ENCODE peak calls at places on chromosomes 7 and 10, in six cellular contexts. B is fibroblast of lung; E is SW 1271; J is CD4-positive, alpha-beta T cell; O is fibroblast of pulmonary artery; K is activated gamma-delta T cell treated with anti-CD3 and anti-CD28 coated beads, Interleukin-2, amount 50 U/mL, for 16 hours. R is an unnamed sample.

GRCh38 chr10:132836832-132837540 is 51.0 kb upstream of the NKX6-2 start:
- DNase-seq in B (peak), E (peak), J (peak), O (peak), K (peak), R (no peak)

GRCh38 chr7:77222065-77222464 is 22.4 kb upstream of the FGL2 start:
- DNase-seq in B (no peak), E (no peak), J (no peak), O (no peak), K (no peak), R (no peak)

GRCh38 chr10:58641095-58641531 is 128.4 kb downstream of the BICC1 start:
- DNase-seq in B (peak), E (peak), J (no peak), O (peak), K (no peak), R (no peak)

GRCh38 chr7:148303295-148304013 is 287.1 kb upstream of the C7orf33 start:
- DNase-seq in B (peak), E (no peak), J (no peak), O (peak), K (no peak), R (peak)

GRCh38 chr10:76647276-76647675 is 990.3 kb downstream of the KCNMA1 start:
- DNase-seq in B (peak), E (no peak), J (no peak), O (peak), K (no peak), R (no peak)

GRCh38 chr7:7529328-7529727 is 6.3 kb downstream of the COL28A1 start:
- DNase-seq in B (no peak), E (no peak), J (no peak), O (no peak), K (no peak), R (no peak)

GRCh38 chr7:38369816-38370493 is 96.5 kb upstream of the TARP start:
- DNase-seq in B (peak), E (peak), J (peak), O (peak), K (peak), R (peak)

GRCh38 chr10:85105614-85106013 is 777.2 kb downstream of the CCSER2 start:
- DNase-seq in B (no peak), E (no peak), J (no peak), O (no peak), K (no peak), R (no peak)

GRCh38 chr10:63523015-63523414 is 1.8 kb downstream of the REEP3 start:
- DNase-seq in B (no peak), E (no peak), J (no peak), O (no peak), K (no peak), R (no peak)

GRCh38 chr10:127802532-127803055 is 65.6 kb downstream of the FOXI2 start:
- DNase-seq in B (no peak), E (no peak), J (no peak), O (no peak), K (no peak), R (no peak)

GRCh38 chr10:62390497-62391176 is 16.5 kb downstream of the ZNF365 start:
- DNase-seq in B (no peak), E (no peak), J (no peak), O (no peak), K (no peak), R (no peak)

GRCh38 chr10:58892039-58892665 is 284.3 kb upstream of the PHYHIPL start:
- DNase-seq in B (peak), E (no peak), J (no peak), O (peak), K (no peak), R (peak)

GRCh38 chr10:17075975-17076374 is 53.6 kb downstream of the CUBN start:
- DNase-seq in B (no peak), E (no peak), J (no peak), O (no peak), K (no peak), R (no peak)

GRCh38 chr7:158282461-158283001 is 305.1 kb downstream of the PTPRN2 start:
- DNase-seq in B (no peak), E (no peak), J (no peak), O (no peak), K (no peak), R (peak)

GRCh38 chr10:19656420-19657042 is 159.7 kb upstream of the PLXDC2 start:
- DNase-seq in B (peak), E (no peak), J (no peak), O (no peak), K (no peak), R (no peak)

GRCh38 chr10:98258683-98259454 is 9.1 kb downstream of the LOXL4 start:
- DNase-seq in B (no peak), E (no peak), J (no peak), O (no peak), K (no peak), R (no peak)

GRCh38 chr7:137948083-137948844 is 53.6 kb downstream of the CREB3L2 start:
- DNase-seq in B (no peak), E (no peak), J (no peak), O (no peak), K (no peak), R (no peak)

GRCh38 chr7:80659120-80660055 is 20.9 kb downstream of the CD36 start:
- DNase-seq in B (peak), E (peak), J (no peak), O (peak), K (no peak), R (no peak)

GRCh38 chr7:29107056-29107455 is 39.3 kb downstream of the CPVL start:
- DNase-seq in B (no peak), E (no peak), J (no peak), O (no peak), K (no peak), R (no peak)

GRCh38 chr7:149720372-149721083 is 52.9 kb downstream of the ZNF467 start:
- DNase-seq in B (no peak), E (no peak), J (no peak), O (no peak), K (no peak), R (peak)

GRCh38 chr10:92181575-92181974 is 109.3 kb downstream of the CPEB3 start:
- DNase-seq in B (peak), E (no peak), J (no peak), O (peak), K (no peak), R (no peak)